ENCODE peak calls at places on chromosomes 6 and 20, in six cellular contexts. X, J, I, G, R and E are unnamed samples.

GRCh38 chr20:57671662-57672061 is 38.2 kb downstream of the PMEPA1 start:
- DNase-seq in I (no peak), G (no peak), J (peak; percentile 17), X (no peak), R (no peak), E (no peak)

GRCh38 chr6:136803589-136803988 is 11.3 kb upstream of the MAP3K5 start:
- DNase-seq in J (no peak), G (no peak), R (no peak), I (no peak), X (no peak), E (no peak)

GRCh38 chr20:47418061-47418616 is 61.6 kb upstream of the ZMYND8 start:
- DNase-seq in X (no peak), G (no peak), I (no peak), R (no peak), J (no peak), E (no peak)

GRCh38 chr6:48111143-48111506 is at the start of gene PTCHD4:
- DNase-seq in G (peak; percentile 87), X (peak; percentile 55), J (peak; percentile 98), R (no peak), I (no peak), E (no peak)

GRCh38 chr6:154931741-154932424 is 63.2 kb upstream of the TIAM2 start:
- DNase-seq in R (no peak), X (peak; percentile 38), J (no peak), G (peak; percentile 53), I (no peak), E (peak; percentile 40)

GRCh38 chr6:86856937-86857563 is 80.3 kb upstream of the HTR1E start:
- DNase-seq in I (no peak), R (peak; percentile 72), G (peak; percentile 18), X (peak; percentile 67), J (peak; percentile 62), E (no peak)

GRCh38 chr6:142821860-142822259 is 123.1 kb downstream of the HIVEP2 start:
- DNase-seq in R (no peak), G (no peak), X (no peak), J (no peak), I (peak; percentile 27), E (no peak)

GRCh38 chr6:145345094-145345493 is 390.2 kb downstream of the EPM2A start:
- DNase-seq in I (no peak), G (no peak), X (no peak), R (no peak), J (peak; percentile 10), E (no peak)

GRCh38 chr6:31400467-31401289 is 2.7 kb upstream of the MICA start:
- DNase-seq in J (peak; percentile 63), R (peak; percentile 83), X (peak; percentile 67), G (peak; percentile 53), I (peak; percentile 85), E (no peak)

GRCh38 chr6:4844108-4844507 is 67.9 kb downstream of the CDYL start:
- DNase-seq in R (no peak), J (no peak), I (no peak), X (no peak), G (no peak), E (no peak)

GRCh38 chr6:78831492-78831891 is 35.9 kb upstream of the IRAK1BP1 start:
- DNase-seq in G (peak; percentile 92), I (no peak), X (peak; percentile 3), R (peak; percentile 34), J (no peak), E (no peak)

GRCh38 chr6:15816661-15817060 is 153.8 kb upstream of the DTNBP1 start:
- DNase-seq in X (no peak), J (no peak), I (no peak), R (no peak), G (no peak), E (no peak)

GRCh38 chr20:33992145-33992922 is 1.4 kb upstream of the RALY start:
- DNase-seq in J (peak; percentile 71), X (no peak), R (no peak), I (no peak), G (peak; percentile 47), E (no peak)

GRCh38 chr6:92810913-92811312 is 608.4 kb downstream of the EPHA7 start:
- DNase-seq in G (peak; percentile 14), R (peak; percentile 68), J (peak; percentile 52), I (no peak), X (peak; percentile 23), E (no peak)

GRCh38 chr6:145789443-145789842 is 25.2 kb downstream of the FBXO30 start:
- DNase-seq in X (peak; percentile 49), J (no peak), G (no peak), R (no peak), I (no peak), E (no peak)

GRCh38 chr6:161829186-161829794 is 555.4 kb upstream of the AGPAT4 start:
- DNase-seq in X (no peak), J (no peak), R (no peak), G (peak; percentile 13), I (no peak), E (no peak)

GRCh38 chr6:34517966-34518365 is 38.2 kb downstream of the SPDEF start:
- DNase-seq in G (no peak), X (no peak), I (no peak), J (no peak), R (no peak), E (no peak)

GRCh38 chr6:31752739-31753319 is 9.6 kb upstream of the SAPCD1 start:
- DNase-seq in R (no peak), J (peak; percentile 80), G (peak; percentile 90), I (no peak), X (peak; percentile 91), E (no peak)

GRCh38 chr20:53943522-53944291 is 126.7 kb downstream of the BCAS1 start:
- DNase-seq in J (peak; percentile 32), G (no peak), X (peak; percentile 66), R (no peak), I (no peak), E (no peak)

GRCh38 chr20:58630063-58630462 is 21.0 kb upstream of the STX16 start:
- DNase-seq in G (peak; percentile 77), X (peak; percentile 78), I (no peak), R (no peak), J (peak; percentile 76), E (no peak)

GRCh38 chr20:21433329-21433890 is 36.1 kb upstream of the NKX2-4 start:
- DNase-seq in X (peak; percentile 62), J (peak; percentile 80), I (no peak), R (peak; percentile 4), G (peak; percentile 45), E (peak; percentile 5)

GRCh38 chr20:36745234-36745926 is 510 bp downstream of the NDRG3 start:
- DNase-seq in R (no peak), G (peak; percentile 3), J (peak; percentile 8), I (peak; percentile 46), X (no peak), E (no peak)

GRCh38 chr6:45445749-45446454 is 68.2 kb upstream of the SUPT3H start:
- DNase-seq in X (peak; percentile 100), I (peak; percentile 57), J (peak; percentile 98), R (peak; percentile 91), G (peak; percentile 98), E (peak; percentile 97)

GRCh38 chr6:12545141-12545540 is 171.4 kb upstream of the PHACTR1 start:
- DNase-seq in I (no peak), X (no peak), J (no peak), G (no peak), R (no peak), E (no peak)

GRCh38 chr6:12548526-12548925 is 168.0 kb upstream of the PHACTR1 start:
- DNase-seq in R (no peak), J (no peak), X (peak; percentile 74), G (peak; percentile 95), I (no peak), E (peak; percentile 83)

GRCh38 chr6:12543953-12544352 is 172.6 kb upstream of the PHACTR1 start:
- DNase-seq in G (peak; percentile 37), J (no peak), R (no peak), X (no peak), I (no peak), E (no peak)

GRCh38 chr6:12545837-12546658 is 170.5 kb upstream of the PHACTR1 start:
- DNase-seq in J (peak; percentile 80), R (no peak), G (peak; percentile 94), X (peak; percentile 79), I (no peak), E (no peak)

GRCh38 chr6:12546659-12546987 is 169.9 kb upstream of the PHACTR1 start:
- DNase-seq in X (no peak), G (no peak), J (no peak), R (no peak), I (no peak), E (no peak)
- TF ChIP-seq CTCF in X (no peak), G (no peak), J (no peak), R (no peak), I (no peak), E (no peak)

DNA sequence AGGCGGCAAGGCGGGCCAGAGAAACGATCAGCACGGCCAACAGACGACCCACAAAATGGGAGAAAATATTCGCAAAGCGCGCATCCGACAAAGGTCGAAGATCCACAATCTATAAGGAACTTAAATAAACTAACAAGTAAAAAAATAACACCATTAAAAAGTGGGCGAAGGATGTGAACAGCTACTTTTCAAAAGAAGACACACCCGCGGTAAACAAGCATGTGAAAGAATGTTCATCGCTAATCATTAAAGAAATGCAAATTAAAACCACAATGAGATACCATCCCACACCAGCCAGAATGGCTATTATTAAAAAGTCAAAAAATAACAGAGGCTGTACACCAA is 117.8 kb upstream of the SIRPA start:
- DNase-seq in X (no peak), R (no peak), J (no peak), G (no peak), I (no peak), E (no peak)
- H3K4me3 ChIP-seq in X (peak overlapping the region; percentile 77), R (no peak overlapping the region), J (no peak overlapping the region), G (no peak overlapping the region), I (peak overlapping the region; percentile 83), E (no peak overlapping the region)

GRCh38 chr6:107991939-107992560 is 34.0 kb upstream of the SEC63 start:
- DNase-seq in X (no peak), R (no peak), G (no peak), J (peak; percentile 73), I (no peak), E (no peak)
- TF ChIP-seq CTCF in X (no peak), R (no peak), G (no peak), J (no peak), I (no peak), E (no peak)

GRCh38 chr6:6690144-6690483 is 101.6 kb downstream of the LY86 start:
- DNase-seq in I (no peak), J (no peak), X (no peak), R (no peak), G (no peak), E (no peak)

GRCh38 chr6:6688951-6689350 is 100.4 kb downstream of the LY86 start:
- DNase-seq in G (no peak), I (no peak), R (no peak), J (no peak), X (peak; percentile 40), E (no peak)

GRCh38 chr6:6686748-6687601 is 98.5 kb downstream of the LY86 start:
- DNase-seq in I (peak; percentile 97), X (peak; percentile 74), R (peak; percentile 95), J (peak; percentile 94), G (peak; percentile 74), E (no peak)

GRCh38 chr6:6689413-6690143 is 101.1 kb downstream of the LY86 start:
- DNase-seq in X (peak; percentile 78), I (peak; percentile 56), J (peak; percentile 88), R (no peak), G (peak; percentile 65), E (no peak)

DNA sequence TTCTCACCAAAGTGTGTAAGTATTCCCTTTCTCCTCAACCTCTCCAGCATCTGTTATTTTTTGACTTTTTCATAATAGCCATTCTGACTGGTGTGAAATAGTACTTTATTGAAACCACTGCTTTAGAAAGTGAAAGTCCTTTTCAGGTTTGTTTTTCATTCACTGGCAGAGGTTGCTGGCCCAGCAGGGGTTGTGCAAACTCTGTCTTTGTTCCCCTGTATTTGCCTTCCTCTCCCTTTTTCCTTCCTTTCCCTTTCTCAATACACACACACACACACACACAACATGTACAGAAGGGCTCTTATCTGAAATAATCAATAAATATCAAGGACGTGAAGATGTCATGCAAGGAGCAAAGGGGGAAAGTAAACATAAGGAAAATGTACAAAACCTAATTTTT is 99.8 kb downstream of the LY86 start:
- DNase-seq in I (no peak), J (no peak), X (peak; percentile 20), G (no peak), R (no peak), E (no peak)
- H3K4me3 ChIP-seq in I (no peak overlapping the region), J (no peak overlapping the region), X (no peak overlapping the region), G (no peak overlapping the region), R (no peak overlapping the region), E (no peak overlapping the region)